ENCODE peak calls at places on chromosomes 12 and 14, in six cellular contexts. A is NB4, S is adrenal gland, G is epithelial cell of esophagus, Q is dorsolateral prefrontal cortex, U is left ventricle myocardium inferior. P is an unnamed sample.

GRCh38 chr12:8905546-8905945 is 8.8 kb upstream of the PHC1 start:
- DNase-seq in A (no peak), S (no peak), G (no peak), Q (no peak), U (no peak), P (no peak)

GRCh38 chr14:23123419-23123818 is 4.4 kb upstream of the CEBPE start:
- DNase-seq in A (no peak), S (peak), G (peak), Q (no peak), U (peak), P (no peak)

GRCh38 chr14:93759781-93760307 is 28.4 kb downstream of the PRIMA1 start:
- DNase-seq in A (no peak), S (peak), G (no peak), Q (no peak), U (peak), P (no peak)

GRCh38 chr12:6539276-6540134 is 5.2 kb downstream of the GAPDH start:
- DNase-seq in A (peak), S (no peak), G (peak), Q (no peak), U (peak), P (peak)

GRCh38 chr14:76204436-76205230 is 52.9 kb downstream of the GPATCH2L start:
- DNase-seq in A (no peak), S (no peak), G (no peak), Q (no peak), U (no peak), P (no peak)

GRCh38 chr12:80053048-80053790 is 46.1 kb upstream of the OTOGL start:
- DNase-seq in A (no peak), S (peak), G (no peak), Q (peak), U (peak), P (no peak)

GRCh38 chr14:87049886-87050820 is 942.8 kb downstream of the GALC start:
- DNase-seq in A (peak), S (peak), G (peak), Q (no peak), U (no peak), P (peak)

GRCh38 chr12:127899981-127900380 is 367.0 kb upstream of the TMEM132C start:
- DNase-seq in A (no peak), S (no peak), G (no peak), Q (no peak), U (no peak), P (no peak)

GRCh38 chr14:100147181-100147631 is 12.2 kb downstream of the DEGS2 start:
- DNase-seq in A (peak), S (no peak), G (no peak), Q (no peak), U (no peak), P (peak)

GRCh38 chr14:56145181-56145580 is 27.0 kb downstream of the PELI2 start:
- DNase-seq in A (no peak), S (no peak), G (no peak), Q (no peak), U (no peak), P (no peak)

GRCh38 chr14:35161231-35161630 is 38.9 kb downstream of the PRORP start:
- DNase-seq in A (no peak), S (no peak), G (peak), Q (no peak), U (no peak), P (peak)

GRCh38 chr12:54689984-54690383 is 41.8 kb upstream of the DCD start:
- DNase-seq in A (peak), S (no peak), G (peak), Q (no peak), U (no peak), P (no peak)

GRCh38 chr14:44979740-44980346 is 17.9 kb downstream of the TOGARAM1 start:
- DNase-seq in A (no peak), S (peak), G (no peak), Q (no peak), U (peak), P (no peak)

GRCh38 chr12:18382486-18382885 is 121.2 kb downstream of the PIK3C2G start:
- DNase-seq in A (no peak), S (no peak), G (no peak), Q (no peak), U (no peak), P (no peak)

GRCh38 chr14:31935406-31935805 is 141.7 kb upstream of the ARHGAP5 start:
- DNase-seq in A (no peak), S (no peak), G (no peak), Q (no peak), U (no peak), P (no peak)

GRCh38 chr12:128727999-128728398 is 95.8 kb downstream of the SLC15A4 start:
- DNase-seq in A (no peak), S (no peak), G (peak), Q (no peak), U (no peak), P (no peak)

GRCh38 chr14:30966415-30967363 is 58.8 kb upstream of the AP4S1 start:
- DNase-seq in A (peak), S (no peak), G (no peak), Q (no peak), U (no peak), P (no peak)

GRCh38 chr14:91606851-91607250 is 96.7 kb upstream of the PPP4R3A start:
- DNase-seq in A (peak), S (no peak), G (peak), Q (no peak), U (no peak), P (no peak)

GRCh38 chr12:33116284-33116683 is 219.7 kb upstream of the PKP2 start:
- DNase-seq in A (no peak), S (no peak), G (peak), Q (no peak), U (no peak), P (no peak)

GRCh38 chr14:36807727-36808126 is 146.1 kb downstream of the PAX9 start:
- DNase-seq in A (no peak), S (no peak), G (no peak), Q (no peak), U (no peak), P (no peak)

GRCh38 chr12:52045794-52046199 is 5.4 kb upstream of the NR4A1 start:
- DNase-seq in A (peak), S (peak), G (no peak), Q (no peak), U (no peak), P (peak)

GRCh38 chr14:77145975-77146740 is 4.6 kb upstream of the ZDHHC22 start:
- DNase-seq in A (no peak), S (peak), G (no peak), Q (no peak), U (no peak), P (no peak)

GRCh38 chr12:123150804-123151678 is at the start of gene PITPNM2:
- DNase-seq in A (peak), S (peak), G (peak), Q (no peak), U (peak), P (peak)

GRCh38 chr12:123075092-123075491 is 75.8 kb downstream of the PITPNM2 start:
- DNase-seq in A (no peak), S (no peak), G (peak), Q (no peak), U (no peak), P (no peak)

DNA sequence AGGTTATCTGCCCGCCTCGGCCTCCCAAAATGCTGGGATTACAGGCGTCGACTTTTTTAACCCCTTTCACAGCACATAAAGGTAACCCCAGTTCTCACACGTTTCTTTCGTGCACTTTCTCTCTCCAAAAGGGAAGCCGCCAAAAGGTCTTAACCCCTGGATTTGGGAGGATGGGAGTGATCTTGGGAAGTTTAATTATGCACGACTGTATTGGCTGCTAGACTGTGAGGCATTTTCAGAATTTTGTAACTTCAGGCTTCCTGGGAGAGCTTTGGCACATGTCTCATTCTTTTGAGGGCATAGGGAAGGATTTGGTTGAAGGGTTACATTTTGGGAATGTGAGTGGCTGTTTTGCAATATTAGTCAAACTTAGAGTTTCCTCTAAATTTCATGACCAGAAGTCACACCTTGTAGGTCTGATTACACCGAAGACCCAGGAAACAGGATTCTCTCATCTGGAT is 1.4 kb upstream of the SMARCC2 start:
- DNase-seq in A (peak), S (no peak), G (no peak), Q (no peak), U (no peak), P (no peak)
- H3K4me3 ChIP-seq in A (peak), S (no peak), G (peak), Q (peak), U (peak), P (peak)

GRCh38 chr12:111687952-111688351 is 2.1 kb downstream of the ACAD10 start:
- DNase-seq in A (no peak), S (no peak), G (no peak), Q (no peak), U (no peak), P (no peak)

GRCh38 chr12:111686574-111687105 is 787 bp downstream of the ACAD10 start:
- DNase-seq in A (peak), S (no peak), G (no peak), Q (no peak), U (no peak), P (peak)

GRCh38 chr12:111685322-111685810 is 390 bp downstream of the BRAP start:
- DNase-seq in A (peak), S (peak), G (peak), Q (no peak), U (no peak), P (peak)

GRCh38 chr12:111685811-111686573 is at the start of the genes ACAD10 and BRAP:
- DNase-seq in A (peak), S (peak), G (peak), Q (peak), U (peak), P (peak)

GRCh38 chr12:111687255-111687654 is 1.4 kb downstream of the ACAD10 start:
- DNase-seq in A (peak), S (no peak), G (peak), Q (no peak), U (no peak), P (peak)
- TF ChIP-seq CTCF in A (peak), S (no peak), G (peak), Q (no peak), U (no peak), P (peak)

DNA sequence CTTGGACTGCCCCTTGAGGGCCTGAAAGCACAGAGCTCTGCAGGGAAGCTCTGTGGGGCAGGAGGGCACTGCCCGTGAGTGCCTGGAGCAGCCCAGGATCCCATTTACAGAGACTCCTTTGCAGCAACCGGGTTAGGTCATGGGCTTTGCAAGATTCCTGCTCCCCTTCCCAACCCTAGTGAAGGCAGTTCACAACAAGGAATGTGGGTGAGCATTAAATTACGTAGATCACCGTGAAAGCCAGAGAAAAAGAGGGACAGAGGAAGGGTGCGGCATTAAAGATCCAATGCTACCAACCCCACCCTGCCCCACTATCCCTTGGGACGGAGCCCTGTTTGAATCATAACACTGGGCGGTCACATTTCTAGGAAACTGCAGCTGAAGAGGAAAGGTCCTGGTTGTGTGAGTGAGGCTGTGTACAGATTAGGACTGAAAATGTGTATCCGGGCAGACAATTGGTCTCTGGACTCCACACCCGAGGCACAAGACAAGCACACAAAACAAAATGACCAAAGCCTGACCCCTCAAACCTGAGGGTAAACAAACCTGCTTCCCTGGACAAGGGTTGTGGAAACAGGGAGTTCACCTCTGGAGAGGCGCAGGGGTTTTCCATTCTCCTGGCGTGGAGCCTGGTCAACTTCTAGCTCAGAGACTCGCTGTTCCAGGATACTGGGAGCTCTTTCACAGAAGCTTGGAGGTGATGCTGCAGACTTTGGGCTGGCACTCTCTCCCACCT is 16.8 kb downstream of the NINJ2 start:
- DNase-seq in A (no peak), S (no peak), G (no peak), Q (no peak), U (peak), P (no peak)
- H3K4me3 ChIP-seq in A (no peak), S (no peak), G (no peak), Q (no peak), U (peak), P (no peak)

DNA sequence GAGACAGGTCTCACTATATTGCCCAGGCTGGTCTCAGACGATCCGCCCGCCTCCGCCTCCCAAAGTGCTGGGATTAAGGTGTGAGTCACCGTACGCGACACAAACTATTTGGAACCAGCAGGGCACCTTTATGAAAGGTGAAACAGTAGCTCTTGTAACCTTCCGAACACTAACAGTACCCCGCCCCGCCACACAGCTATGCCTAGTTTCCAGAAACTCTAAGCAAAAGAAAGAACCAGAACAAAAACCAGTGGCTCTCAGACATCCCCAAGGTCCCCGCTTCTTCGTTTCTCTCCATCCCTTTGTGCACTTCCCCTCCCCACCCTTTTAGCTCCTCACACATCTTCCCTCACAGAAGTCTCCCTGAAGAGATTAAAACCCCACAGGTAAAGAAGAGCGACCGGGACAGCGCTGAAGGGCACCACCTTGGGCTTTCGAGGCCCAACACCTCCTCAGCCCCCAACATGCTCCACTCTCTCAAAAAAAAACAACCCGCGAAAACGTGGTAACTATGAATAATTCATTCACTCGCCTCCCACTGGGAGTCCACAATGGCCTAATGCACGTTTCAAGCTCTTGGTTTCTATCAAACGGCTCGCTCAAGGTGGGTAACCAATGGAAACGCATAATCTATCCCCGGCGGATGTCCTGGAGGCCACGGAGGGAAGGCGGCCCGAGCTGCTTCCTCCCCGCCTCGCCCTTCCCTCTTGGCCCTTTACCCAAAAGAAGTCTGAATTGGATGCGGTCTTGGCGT is 899 bp downstream of the BAG5 start:
- DNase-seq in A (peak), S (peak), G (peak), Q (no peak), U (peak), P (peak)
- TF ChIP-seq CTCF in A (no peak), S (no peak), G (no peak), Q (no peak), U (no peak), P (no peak)

GRCh38 chr12:14769462-14769836 is 33.8 kb downstream of the WBP11 start:
- DNase-seq in A (no peak), S (peak), G (no peak), Q (no peak), U (peak), P (no peak)

GRCh38 chr12:14768823-14769405 is 34.4 kb downstream of the WBP11 start:
- DNase-seq in A (no peak), S (peak), G (peak), Q (no peak), U (no peak), P (peak)

GRCh38 chr12:14765398-14765797 is 37.9 kb downstream of the WBP11 start:
- DNase-seq in A (no peak), S (no peak), G (peak), Q (no peak), U (no peak), P (no peak)

GRCh38 chr12:14766649-14767215 is 36.5 kb downstream of the WBP11 start:
- DNase-seq in A (no peak), S (no peak), G (no peak), Q (no peak), U (no peak), P (no peak)

DNA sequence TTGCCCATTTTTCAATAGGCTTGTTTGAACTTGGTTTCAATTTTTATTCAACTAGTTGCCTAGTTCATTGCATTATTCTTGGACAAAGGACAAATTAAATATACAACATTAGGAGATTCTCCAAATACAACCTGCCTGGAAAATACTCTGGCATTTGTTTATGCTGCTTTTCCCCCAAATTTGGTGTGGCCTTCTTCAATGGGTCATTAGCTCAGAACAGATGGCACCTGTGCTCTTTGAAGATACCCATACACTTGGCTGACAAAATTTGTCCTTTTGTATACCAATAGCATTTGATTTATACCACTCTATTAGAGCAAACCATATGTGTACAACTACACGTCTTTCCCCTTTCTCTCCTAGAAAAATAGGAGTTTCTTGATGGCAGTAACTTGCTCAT is 35.7 kb downstream of the WBP11 start:
- DNase-seq in A (no peak), S (no peak), G (no peak), Q (no peak), U (no peak), P (no peak)
- H3K4me3 ChIP-seq in A (no peak), S (no peak), G (no peak), Q (no peak), U (peak), P (peak)

GRCh38 chr12:47800582-47800981 is 19.1 kb downstream of the HDAC7 start:
- DNase-seq in A (no peak), S (no peak), G (no peak), Q (no peak), U (no peak), P (no peak)

GRCh38 chr12:47801170-47801903 is 18.4 kb downstream of the HDAC7 start:
- DNase-seq in A (peak), S (no peak), G (no peak), Q (no peak), U (peak), P (no peak)

GRCh38 chr12:47803196-47803875 is 16.4 kb downstream of the HDAC7 start:
- DNase-seq in A (peak), S (no peak), G (no peak), Q (no peak), U (no peak), P (no peak)

GRCh38 chr12:47801904-47802246 is 17.8 kb downstream of the HDAC7 start:
- DNase-seq in A (no peak), S (no peak), G (no peak), Q (no peak), U (no peak), P (no peak)

GRCh38 chr12:47802312-47802711 is 17.4 kb downstream of the HDAC7 start:
- DNase-seq in A (peak), S (no peak), G (no peak), Q (no peak), U (no peak), P (no peak)
- TF ChIP-seq CTCF in A (peak), S (no peak), G (peak), Q (no peak), U (peak), P (peak)

GRCh38 chr12:59499774-59500173 is 96.1 kb upstream of the SLC16A7 start:
- DNase-seq in A (no peak), S (no peak), G (no peak), Q (no peak), U (no peak), P (peak)

GRCh38 chr12:59500335-59500734 is 95.5 kb upstream of the SLC16A7 start:
- DNase-seq in A (no peak), S (no peak), G (no peak), Q (no peak), U (no peak), P (no peak)

GRCh38 chr12:59500915-59501314 is 94.9 kb upstream of the SLC16A7 start:
- DNase-seq in A (no peak), S (no peak), G (no peak), Q (no peak), U (no peak), P (no peak)
- H3K4me3 ChIP-seq in A (no peak), S (no peak), G (no peak), Q (no peak), U (no peak), P (no peak)

GRCh38 chr12:132657004-132657727 is 30.0 kb downstream of the POLE start:
- DNase-seq in A (peak), S (no peak), G (peak), Q (no peak), U (no peak), P (no peak)
- TF ChIP-seq CTCF in A (no peak), S (no peak), G (no peak), Q (no peak), U (no peak), P (no peak)